ENCODE peak calls at places on chromosomes 5 and 9, in four cellular contexts. Q is IMR-90, D is H1, I is H9. T is an unnamed sample.

GRCh38 chr9:87270241-87271234 is 227.1 kb upstream of the DAPK1 start:
- DNase-seq in Q (peak), D (no peak), I (no peak), T (no peak)

GRCh38 chr5:149283611-149284480 is 12.2 kb downstream of the AFAP1L1 start:
- DNase-seq in Q (no peak), D (no peak), I (no peak), T (no peak)

GRCh38 chr5:98807806-98808205 is 34.3 kb downstream of the RGMB start:
- DNase-seq in Q (no peak), D (no peak), I (no peak), T (no peak)

GRCh38 chr5:61290815-61291214 is 41.2 kb upstream of the ZSWIM6 start:
- DNase-seq in Q (no peak), D (no peak), I (no peak), T (no peak)

GRCh38 chr9:136345281-136346156 is 18.0 kb downstream of the DNLZ start:
- DNase-seq in Q (no peak), D (no peak), I (peak), T (peak)

GRCh38 chr9:86718373-86718772 is 228.9 kb downstream of the GAS1 start:
- DNase-seq in Q (no peak), D (no peak), I (no peak), T (no peak)

GRCh38 chr9:84374516-84374915 is 34.0 kb upstream of the SLC28A3 start:
- DNase-seq in Q (no peak), D (no peak), I (no peak), T (no peak)

GRCh38 chr5:140632366-140633080 is 452 bp downstream of the CD14 start:
- DNase-seq in Q (peak), D (no peak), I (no peak), T (no peak)

GRCh38 chr5:35745666-35746065 is 111.0 kb upstream of the IL7R start:
- DNase-seq in Q (no peak), D (no peak), I (no peak), T (no peak)

GRCh38 chr5:522899-523657 is 1.2 kb downstream of the SLC9A3 start:
- DNase-seq in Q (no peak), D (no peak), I (no peak), T (peak)

GRCh38 chr5:154141686-154142300 is 48.7 kb upstream of the GALNT10 start:
- DNase-seq in Q (no peak), D (no peak), I (no peak), T (peak)

GRCh38 chr9:93650448-93650847 is 74.1 kb downstream of the PHF2 start:
- DNase-seq in Q (no peak), D (no peak), I (no peak), T (no peak)

GRCh38 chr5:94057217-94057616 is 315.8 kb upstream of the POU5F2 start:
- DNase-seq in Q (no peak), D (no peak), I (no peak), T (no peak)

GRCh38 chr9:135664801-135665794 is 2.0 kb downstream of the LCN9 start:
- DNase-seq in Q (no peak), D (no peak), I (no peak), T (no peak)

GRCh38 chr5:73858054-73858453 is 232.1 kb downstream of the ARHGEF28 start:
- DNase-seq in Q (no peak), D (no peak), I (no peak), T (no peak)

GRCh38 chr9:90005388-90005787 is 400.6 kb downstream of the GADD45G start:
- DNase-seq in Q (no peak), D (no peak), I (no peak), T (no peak)

GRCh38 chr9:37374892-37375291 is 47.6 kb upstream of the GRHPR start:
- DNase-seq in Q (no peak), D (no peak), I (no peak), T (no peak)

GRCh38 chr5:55471468-55471867 is 63.3 kb downstream of the PLPP1 start:
- DNase-seq in Q (no peak), D (no peak), I (no peak), T (no peak)

DNA sequence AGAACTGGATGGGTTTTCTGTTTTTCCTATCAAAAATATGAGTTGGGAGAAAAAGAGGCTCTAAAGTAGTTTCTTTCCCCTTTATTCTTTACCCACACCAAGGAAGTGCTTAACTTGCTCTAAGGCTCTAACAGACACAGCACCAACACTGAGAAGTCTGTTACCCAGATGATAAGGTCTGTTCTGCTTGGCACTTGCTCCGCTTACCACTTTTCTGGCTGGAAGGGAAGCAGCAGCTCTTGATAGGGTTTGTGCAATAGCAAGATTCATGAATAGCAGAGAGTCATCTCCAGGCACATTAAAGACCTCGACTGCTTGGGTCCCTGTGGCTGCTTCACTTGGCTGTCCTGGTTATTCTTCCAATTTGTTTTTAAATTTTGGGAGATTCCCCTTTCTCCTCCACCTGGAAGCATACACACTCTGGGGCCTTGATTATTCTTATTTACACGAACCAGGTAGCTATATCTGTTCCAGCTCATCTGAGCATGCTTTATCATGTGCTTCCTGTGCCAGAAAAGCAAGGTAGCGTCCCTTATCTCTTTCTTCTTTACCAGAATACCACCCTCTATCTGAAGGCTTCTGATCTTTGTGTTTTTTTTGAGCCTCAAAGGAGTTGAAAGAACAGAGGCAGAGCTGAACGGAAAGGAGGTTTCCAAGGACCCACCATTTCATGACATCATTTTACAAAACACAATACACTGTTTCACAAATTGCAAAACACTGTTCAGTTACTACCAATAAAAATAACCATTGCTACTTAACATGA is 24.9 kb downstream of the PPP3R2 start:
- DNase-seq in Q (no peak), D (no peak), I (no peak), T (no peak)
- H4K5ac ChIP-seq in Q (no peak), D (no peak), I (no peak), T (no peak)

GRCh38 chr5:179284751-179285191 is 60.5 kb downstream of the ADAMTS2 start:
- DNase-seq in Q (peak), D (no peak), I (no peak), T (no peak)
- H2BK15ac ChIP-seq in Q (no peak), D (no peak), I (no peak), T (no peak)

DNA sequence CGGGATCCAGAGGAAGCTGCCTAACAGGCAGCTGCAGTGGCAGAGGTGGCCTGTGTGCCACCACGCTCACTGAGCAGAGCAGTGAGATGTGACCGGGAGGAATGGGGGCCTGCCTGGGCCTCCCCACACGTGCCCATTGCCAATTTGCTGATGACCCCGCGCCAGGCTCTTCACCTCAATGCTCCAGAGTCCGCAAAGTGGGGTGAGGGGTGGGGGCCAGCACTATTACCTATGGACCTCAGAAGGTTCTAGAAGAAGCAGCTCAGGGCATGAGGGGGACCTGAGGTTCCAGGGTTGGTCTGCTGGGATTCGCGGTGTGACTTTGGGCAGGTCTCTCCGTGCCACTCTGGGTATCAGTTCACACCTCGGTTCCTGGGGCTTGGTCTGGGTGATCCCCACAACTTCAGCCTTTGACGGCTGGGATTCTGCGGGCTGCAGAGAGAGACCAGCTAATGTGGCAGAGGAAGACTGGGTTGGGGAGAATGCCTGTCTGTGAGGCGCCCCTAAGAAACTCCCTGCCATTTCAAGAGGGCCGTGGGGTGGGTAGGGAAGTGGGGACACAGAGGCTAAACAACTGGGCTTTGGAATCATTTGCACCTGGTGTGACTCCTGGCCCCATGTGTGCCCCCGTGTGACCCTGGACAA is 231.0 kb upstream of the MVB12B start:
- DNase-seq in Q (no peak), D (no peak), I (no peak), T (no peak)
- H4K5ac ChIP-seq in Q (no peak), D (no peak), I (no peak), T (no peak)

DNA sequence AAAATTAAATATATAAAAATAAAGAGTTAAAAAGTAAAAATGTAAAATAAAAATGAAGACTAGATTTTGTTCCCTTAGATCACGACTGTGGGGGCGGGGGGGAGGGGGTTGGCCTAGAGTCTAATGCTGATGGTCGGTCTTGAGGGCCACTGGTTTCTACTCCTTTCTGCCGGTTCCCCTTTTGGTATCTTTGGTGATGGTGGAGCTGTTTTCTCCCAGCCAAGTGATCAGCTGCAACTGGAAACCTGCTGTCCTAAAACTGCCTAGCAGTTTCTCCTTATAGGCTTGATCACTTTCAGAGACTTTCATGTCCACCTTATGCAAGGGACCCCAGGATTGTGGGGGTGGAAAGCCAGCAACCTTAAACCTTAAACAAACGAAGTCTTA is 1.1 kb downstream of the SRD5A1 start:
- DNase-seq in Q (no peak), D (no peak), I (no peak), T (peak)
- H2BK15ac ChIP-seq in Q (no peak), D (no peak), I (no peak), T (no peak)

DNA sequence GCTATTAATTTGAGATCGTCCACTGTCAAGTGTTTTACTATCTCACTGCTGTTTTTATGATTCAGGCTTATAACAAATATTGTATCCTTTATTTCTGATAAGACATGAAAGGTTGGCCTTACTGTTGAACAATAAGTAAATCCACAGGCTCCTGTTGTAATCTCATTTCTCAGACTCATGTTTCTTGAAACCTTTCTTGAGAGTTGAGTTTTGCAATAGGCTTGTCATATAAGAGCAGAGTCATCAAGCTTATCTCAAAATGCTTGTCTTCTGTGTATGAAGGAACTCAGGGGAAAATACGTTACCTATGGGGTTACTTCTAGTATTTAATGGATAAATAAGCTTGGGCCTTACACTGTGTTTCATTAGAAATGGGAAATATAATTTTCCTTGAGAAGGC is 9.2 kb upstream of the TLX3 start:
- DNase-seq in Q (peak), D (no peak), I (no peak), T (no peak)
- H4K5ac ChIP-seq in Q (no peak), D (no peak), I (no peak), T (no peak)

GRCh38 chr9:130432362-130432761 is 12.4 kb upstream of the ASS1 start:
- DNase-seq in Q (no peak), D (no peak), I (no peak), T (no peak)
- H2BK15ac ChIP-seq in Q (no peak), D (peak), I (no peak), T (no peak)

GRCh38 chr9:13688990-13689600 is 409.6 kb upstream of the MPDZ start:
- DNase-seq in Q (no peak), D (no peak), I (no peak), T (peak)
- H4K5ac ChIP-seq in Q (no peak), D (no peak), I (no peak), T (no peak)

T was measured in mesendoderm.